ENCODE peak calls at places on chromosomes 6 and 20, in seven cellular contexts. G is NT2/D1; U is Peyer's patch; I is MM.1S; L is Panc1; K is CD8-positive, alpha-beta memory T cell; Q is mammary epithelial cell. H is an unnamed sample.

GRCh38 chr6:128280960-128281359 is 239.4 kb downstream of the PTPRK start:
- DNase-seq in G (no peak), U (no peak), I (no peak), L (no peak), K (no peak), Q (no peak), H (no peak)

GRCh38 chr20:1840865-1841553 is 54.2 kb upstream of the SIRPA start:
- DNase-seq in G (no peak), U (no peak), I (no peak), L (no peak), K (no peak), Q (no peak), H (no peak)

GRCh38 chr6:159343709-159344108 is 174.5 kb downstream of the FNDC1 start:
- DNase-seq in G (no peak), U (no peak), I (no peak), L (no peak), K (no peak), Q (no peak), H (no peak)

GRCh38 chr6:138491020-138491419 is 8.3 kb downstream of the NHSL1 start:
- DNase-seq in G (no peak), U (no peak), I (no peak), L (no peak), K (no peak), Q (no peak), H (no peak)

GRCh38 chr6:144415014-144415413 is 129.9 kb downstream of the UTRN start:
- DNase-seq in G (no peak), U (no peak), I (no peak), L (peak), K (no peak), Q (peak), H (no peak)

GRCh38 chr6:128725271-128726233 is 157.4 kb upstream of the LAMA2 start:
- DNase-seq in G (no peak), U (no peak), I (no peak), L (peak), K (no peak), Q (no peak), H (no peak)

GRCh38 chr6:19382676-19383075 is 454.5 kb upstream of the ID4 start:
- DNase-seq in G (no peak), U (no peak), I (no peak), L (no peak), K (no peak), Q (no peak), H (no peak)

GRCh38 chr6:149534742-149535141 is 11.1 kb downstream of the PPIL4 start:
- DNase-seq in G (no peak), U (no peak), I (no peak), L (no peak), K (no peak), Q (no peak), H (no peak)

GRCh38 chr6:98657764-98658163 is 176.6 kb upstream of the POU3F2 start:
- DNase-seq in G (no peak), U (no peak), I (peak), L (no peak), K (no peak), Q (peak), H (no peak)

GRCh38 chr20:6829510-6830116 is 62.1 kb downstream of the BMP2 start:
- DNase-seq in G (no peak), U (no peak), I (peak), L (no peak), K (no peak), Q (peak), H (no peak)

GRCh38 chr6:104325341-104326172 is 534.2 kb downstream of the HACE1 start:
- DNase-seq in G (no peak), U (no peak), I (peak), L (no peak), K (no peak), Q (peak), H (no peak)

GRCh38 chr6:26056583-26057350 is 30.5 kb upstream of the HFE start:
- DNase-seq in G (no peak), U (no peak), I (peak), L (peak), K (no peak), Q (peak), H (no peak)

GRCh38 chr20:8156603-8157079 is 24.6 kb downstream of the PLCB1 start:
- DNase-seq in G (no peak), U (no peak), I (peak), L (no peak), K (peak), Q (no peak), H (no peak)

GRCh38 chr20:62741191-62741676 is 32.6 kb downstream of the NTSR1 start:
- DNase-seq in G (peak), U (no peak), I (no peak), L (no peak), K (no peak), Q (no peak), H (peak)

GRCh38 chr6:14841901-14842421 is 403.9 kb upstream of the JARID2 start:
- DNase-seq in G (no peak), U (no peak), I (no peak), L (no peak), K (no peak), Q (peak), H (no peak)
- H3K4me3 ChIP-seq in G (no peak), U (no peak), I (no peak), L (no peak), K (no peak), Q (no peak), H (no peak)

GRCh38 chr6:5517781-5518180 is 256.5 kb downstream of the FARS2 start:
- DNase-seq in G (no peak), U (no peak), I (no peak), L (no peak), K (no peak), Q (no peak), H (no peak)
- H3K4me3 ChIP-seq in G (no peak), U (no peak), I (no peak), L (no peak), K (no peak), Q (no peak), H (no peak)

DNA sequence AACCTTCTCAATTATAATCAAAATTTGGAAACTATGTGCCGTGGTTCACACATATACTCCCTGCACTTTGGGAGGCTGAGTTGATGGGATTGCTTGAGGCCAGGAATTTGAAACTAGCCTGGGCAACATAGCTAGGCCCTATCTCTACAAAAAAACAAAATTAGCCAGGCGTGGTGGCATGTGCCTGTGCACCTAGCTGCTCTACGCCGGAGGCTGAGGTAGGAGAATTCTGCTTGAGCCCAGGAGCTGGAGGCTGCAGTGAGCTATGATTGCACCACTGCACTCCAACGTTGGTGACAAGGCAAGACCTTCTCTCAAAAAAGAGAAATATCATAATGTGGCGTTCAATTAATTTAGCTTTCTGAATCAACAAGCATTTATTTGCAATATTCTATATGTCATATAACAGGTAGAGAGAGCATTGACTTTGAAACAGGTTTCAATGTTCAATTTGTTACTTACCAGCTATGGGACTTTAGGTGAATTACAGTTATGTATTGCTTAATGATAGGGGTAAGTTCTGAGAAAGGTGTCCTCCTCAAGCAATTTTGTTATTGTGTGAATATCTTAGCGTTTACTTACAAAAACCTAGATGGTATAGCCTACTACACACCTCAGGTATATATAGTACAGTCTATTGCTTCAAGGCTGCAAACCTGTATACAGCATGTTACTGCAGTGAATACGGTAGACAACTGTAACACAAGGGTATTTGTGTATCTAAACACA is 2.2 kb upstream of the SYCP2 start:
- DNase-seq in G (no peak), U (no peak), I (no peak), L (no peak), K (no peak), Q (no peak), H (no peak)
- H3K4me3 ChIP-seq in G (no peak), U (no peak), I (no peak), L (no peak), K (no peak), Q (no peak), H (peak)

GRCh38 chr6:10532392-10532791 is 11.2 kb downstream of the GCNT2 start:
- DNase-seq in G (no peak), U (no peak), I (no peak), L (no peak), K (no peak), Q (no peak), H (no peak)
- H3K4me3 ChIP-seq in G (no peak), U (no peak), I (no peak), L (peak), K (no peak), Q (no peak), H (peak)

DNA sequence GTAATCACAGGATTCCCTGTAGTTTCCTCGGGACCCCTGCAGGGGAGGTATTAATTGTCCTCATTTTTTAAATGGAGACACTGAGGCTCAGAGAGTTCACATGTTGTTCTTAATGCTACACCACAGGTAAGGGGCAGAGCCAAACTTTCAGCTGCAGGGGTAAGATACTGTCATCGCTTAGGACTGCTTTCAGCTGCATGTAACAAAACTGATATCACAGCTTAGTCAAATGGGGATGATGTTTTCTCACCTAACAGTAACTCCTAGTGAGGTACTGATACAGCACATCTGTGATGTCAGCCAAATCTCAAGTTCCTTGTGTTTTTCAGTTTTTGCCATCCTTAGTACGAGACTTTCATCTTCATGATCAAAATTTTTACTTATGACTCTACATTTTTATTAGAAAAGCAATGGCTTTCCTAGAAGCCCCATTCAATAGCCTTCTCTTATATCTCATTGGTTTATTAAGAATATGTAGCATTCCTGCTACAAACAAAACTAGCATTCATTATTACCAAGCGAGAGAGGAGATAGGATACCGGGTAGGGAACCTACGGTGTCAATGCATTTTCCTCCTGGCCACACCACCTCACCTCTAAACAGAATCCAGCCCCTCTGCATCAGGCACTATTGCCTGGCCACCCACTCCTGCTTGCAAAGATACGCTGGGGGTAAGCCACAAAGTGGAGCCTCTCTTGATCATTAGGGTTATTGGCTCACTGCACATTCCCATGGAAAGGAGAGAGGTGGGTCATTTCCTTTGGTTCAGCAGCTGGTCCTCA is 557.5 kb downstream of the CD83 start:
- DNase-seq in G (no peak), U (no peak), I (no peak), L (no peak), K (no peak), Q (no peak), H (no peak)
- H3K4me3 ChIP-seq in G (no peak), U (no peak), I (no peak), L (no peak), K (no peak), Q (no peak), H (no peak)

GRCh38 chr6:127120787-127121636 is 2.5 kb downstream of the RSPO3 start:
- DNase-seq in G (peak), U (peak), I (peak), L (peak), K (peak), Q (peak), H (peak)
- H3K4me3 ChIP-seq in G (no peak), U (peak), I (no peak), L (no peak), K (no peak), Q (no peak), H (peak)